ENCODE peak calls at places on chromosome 7, in seven cellular contexts. One of them, this sample, is unnamed.

GRCh38 chr7:98178321-98178720 is 32.9 kb upstream of the BHLHA15 start:
- DNase-seq in dorsolateral prefrontal cortex: peak
- DNase-seq in PC-3: peak
- DNase-seq in stomach: peak
- DNase-seq in upper lobe of right lung: peak
- DNase-seq in neural progenitor cell: no peak
- DNase-seq in A549: peak
- DNase-seq in this sample: no peak

GRCh38 chr7:134593530-134594392 is 44.9 kb downstream of the AKR1B15 start:
- DNase-seq in dorsolateral prefrontal cortex: peak
- DNase-seq in PC-3: peak
- DNase-seq in stomach: peak
- DNase-seq in upper lobe of right lung: no peak
- DNase-seq in neural progenitor cell: peak
- DNase-seq in A549: peak
- DNase-seq in this sample: no peak

GRCh38 chr7:111775205-111775604 is 212.9 kb upstream of the IMMP2L start:
- DNase-seq in dorsolateral prefrontal cortex: no peak
- DNase-seq in PC-3: no peak
- DNase-seq in stomach: no peak
- DNase-seq in upper lobe of right lung: no peak
- DNase-seq in neural progenitor cell: no peak
- DNase-seq in A549: no peak
- DNase-seq in this sample: no peak

GRCh38 chr7:73701357-73701995 is 18.0 kb downstream of the STX1A start:
- DNase-seq in dorsolateral prefrontal cortex: peak
- DNase-seq in PC-3: peak
- DNase-seq in stomach: no peak
- DNase-seq in upper lobe of right lung: no peak
- DNase-seq in neural progenitor cell: peak
- DNase-seq in A549: peak
- DNase-seq in this sample: no peak

GRCh38 chr7:16847381-16847860 is 34.4 kb downstream of the AGR3 start:
- DNase-seq in dorsolateral prefrontal cortex: no peak
- DNase-seq in PC-3: peak
- DNase-seq in stomach: peak
- DNase-seq in upper lobe of right lung: peak
- DNase-seq in neural progenitor cell: no peak
- DNase-seq in A549: peak
- DNase-seq in this sample: no peak

GRCh38 chr7:130956417-130957139 is 222.6 kb upstream of the KLF14 start:
- DNase-seq in dorsolateral prefrontal cortex: no peak
- DNase-seq in PC-3: no peak
- DNase-seq in stomach: no peak
- DNase-seq in upper lobe of right lung: no peak
- DNase-seq in neural progenitor cell: no peak
- DNase-seq in A549: no peak
- DNase-seq in this sample: no peak

GRCh38 chr7:128459394-128459878 is 3.8 kb downstream of the HILPDA start:
- DNase-seq in dorsolateral prefrontal cortex: peak
- DNase-seq in PC-3: peak
- DNase-seq in stomach: peak
- DNase-seq in upper lobe of right lung: no peak
- DNase-seq in neural progenitor cell: peak
- DNase-seq in A549: peak
- DNase-seq in this sample: peak

GRCh38 chr7:2042650-2043049 is 190.1 kb downstream of the MAD1L1 start:
- DNase-seq in dorsolateral prefrontal cortex: peak
- DNase-seq in PC-3: no peak
- DNase-seq in stomach: no peak
- DNase-seq in upper lobe of right lung: peak
- DNase-seq in neural progenitor cell: no peak
- DNase-seq in A549: no peak
- DNase-seq in this sample: no peak

GRCh38 chr7:1108264-1108920 is 20.5 kb downstream of the GPER1 start:
- DNase-seq in dorsolateral prefrontal cortex: no peak
- DNase-seq in PC-3: no peak
- DNase-seq in stomach: no peak
- DNase-seq in upper lobe of right lung: no peak
- DNase-seq in neural progenitor cell: no peak
- DNase-seq in A549: no peak
- DNase-seq in this sample: no peak

GRCh38 chr7:102152672-102153585 is 133.7 kb upstream of the SH2B2 start:
- DNase-seq in dorsolateral prefrontal cortex: no peak
- DNase-seq in PC-3: peak
- DNase-seq in stomach: no peak
- DNase-seq in upper lobe of right lung: no peak
- DNase-seq in neural progenitor cell: peak
- DNase-seq in A549: peak
- DNase-seq in this sample: no peak

GRCh38 chr7:74305987-74306736 is 17.0 kb downstream of the CLIP2 start:
- DNase-seq in dorsolateral prefrontal cortex: peak
- DNase-seq in PC-3: no peak
- DNase-seq in stomach: no peak
- DNase-seq in upper lobe of right lung: no peak
- DNase-seq in neural progenitor cell: no peak
- DNase-seq in A549: no peak
- DNase-seq in this sample: no peak

GRCh38 chr7:80078159-80078731 is 56.4 kb upstream of the GNAI1 start:
- DNase-seq in dorsolateral prefrontal cortex: no peak
- DNase-seq in PC-3: peak
- DNase-seq in stomach: no peak
- DNase-seq in upper lobe of right lung: no peak
- DNase-seq in neural progenitor cell: no peak
- DNase-seq in A549: no peak
- DNase-seq in this sample: no peak

GRCh38 chr7:142519790-142520078 is 229.5 kb upstream of the PRSS1 start:
- DNase-seq in dorsolateral prefrontal cortex: no peak
- DNase-seq in PC-3: no peak
- DNase-seq in stomach: no peak
- DNase-seq in upper lobe of right lung: no peak
- DNase-seq in neural progenitor cell: no peak
- DNase-seq in A549: no peak
- DNase-seq in this sample: no peak

GRCh38 chr7:142519077-142519789 is 230.0 kb upstream of the PRSS1 start:
- DNase-seq in dorsolateral prefrontal cortex: no peak
- DNase-seq in PC-3: no peak
- DNase-seq in stomach: no peak
- DNase-seq in upper lobe of right lung: no peak
- DNase-seq in neural progenitor cell: no peak
- DNase-seq in A549: no peak
- DNase-seq in this sample: no peak

GRCh38 chr7:142528608-142529408 is 220.5 kb upstream of the PRSS1 start:
- DNase-seq in dorsolateral prefrontal cortex: no peak
- DNase-seq in PC-3: no peak
- DNase-seq in stomach: no peak
- DNase-seq in upper lobe of right lung: no peak
- DNase-seq in neural progenitor cell: no peak
- DNase-seq in A549: no peak
- DNase-seq in this sample: no peak

DNA sequence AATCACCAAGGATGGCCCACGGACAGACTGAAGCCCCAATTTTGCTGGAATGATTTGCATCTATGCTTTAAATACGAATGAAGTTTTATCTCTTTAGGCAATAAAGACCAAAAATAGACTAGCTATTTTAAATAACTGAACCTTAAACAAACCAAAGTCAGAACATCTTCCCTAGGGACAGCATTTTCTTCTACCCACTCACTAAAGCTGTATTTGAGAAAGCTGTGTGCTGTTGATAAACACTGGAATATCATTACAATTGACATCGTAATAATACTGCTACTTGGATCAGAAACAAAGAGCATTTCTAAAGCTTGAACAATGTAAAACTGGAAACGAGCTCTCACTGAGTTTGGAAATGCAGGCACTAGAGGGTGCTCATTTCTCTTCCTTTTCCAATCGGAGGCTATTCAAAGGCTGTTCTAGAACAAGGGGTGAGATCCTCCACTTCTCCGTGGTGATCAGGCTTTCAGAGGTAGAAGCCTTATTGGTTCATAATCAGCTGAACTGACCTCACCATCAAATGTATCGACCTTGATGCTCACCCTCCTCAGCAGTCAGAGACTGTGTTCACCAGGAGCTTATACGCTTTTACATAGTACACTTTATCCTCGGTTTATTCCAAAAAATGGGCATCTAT is 225.3 kb upstream of the PRSS1 start:
- DNase-seq in dorsolateral prefrontal cortex: no peak
- DNase-seq in PC-3: no peak
- DNase-seq in stomach: no peak
- DNase-seq in upper lobe of right lung: no peak
- DNase-seq in neural progenitor cell: no peak
- DNase-seq in A549: no peak
- DNase-seq in this sample: no peak
- TF ChIP-seq CTCF in dorsolateral prefrontal cortex: peak
- TF ChIP-seq CTCF in PC-3: peak
- TF ChIP-seq CTCF in stomach: no peak
- TF ChIP-seq CTCF in upper lobe of right lung: no peak
- TF ChIP-seq CTCF in neural progenitor cell: no peak
- TF ChIP-seq CTCF in A549: no peak
- TF ChIP-seq CTCF in this sample: no peak

GRCh38 chr7:96738705-96739104 is 29.1 kb upstream of the SEM1 start:
- DNase-seq in dorsolateral prefrontal cortex: no peak
- DNase-seq in PC-3: no peak
- DNase-seq in stomach: no peak
- DNase-seq in upper lobe of right lung: no peak
- DNase-seq in neural progenitor cell: no peak
- DNase-seq in A549: no peak
- DNase-seq in this sample: no peak
- TF ChIP-seq CTCF in dorsolateral prefrontal cortex: no peak
- TF ChIP-seq CTCF in PC-3: no peak
- TF ChIP-seq CTCF in stomach: no peak
- TF ChIP-seq CTCF in upper lobe of right lung: no peak
- TF ChIP-seq CTCF in neural progenitor cell: no peak
- TF ChIP-seq CTCF in A549: no peak
- TF ChIP-seq CTCF in this sample: no peak

GRCh38 chr7:14924398-14924797 is 21.8 kb upstream of the DGKB start:
- DNase-seq in dorsolateral prefrontal cortex: no peak
- DNase-seq in PC-3: peak
- DNase-seq in stomach: no peak
- DNase-seq in upper lobe of right lung: no peak
- DNase-seq in neural progenitor cell: no peak
- DNase-seq in A549: no peak
- DNase-seq in this sample: no peak
- TF ChIP-seq CTCF in dorsolateral prefrontal cortex: no peak
- TF ChIP-seq CTCF in PC-3: peak
- TF ChIP-seq CTCF in stomach: no peak
- TF ChIP-seq CTCF in upper lobe of right lung: no peak
- TF ChIP-seq CTCF in neural progenitor cell: no peak
- TF ChIP-seq CTCF in A549: no peak
- TF ChIP-seq CTCF in this sample: peak

DNA sequence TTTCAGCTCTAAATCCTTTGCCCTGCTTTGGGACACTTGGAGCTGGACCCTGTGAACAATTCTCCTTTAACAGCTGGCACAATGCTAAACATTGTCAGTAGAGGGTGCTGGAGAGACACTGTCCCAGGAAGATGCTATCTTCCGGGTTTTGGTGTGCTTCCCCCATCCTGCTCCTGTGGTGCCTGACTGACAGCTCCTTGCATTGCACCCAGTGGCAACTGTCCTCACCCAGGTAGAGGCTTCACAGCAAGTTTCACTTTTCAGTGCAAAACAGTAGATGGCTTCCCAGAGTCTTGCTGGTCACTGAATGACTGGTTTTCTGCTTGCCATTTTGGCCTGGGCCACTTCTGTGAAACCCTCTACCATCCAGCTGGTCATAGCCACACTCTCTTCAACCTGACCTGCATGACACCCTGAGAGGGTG is 77.3 kb downstream of the CDC14C start:
- DNase-seq in dorsolateral prefrontal cortex: no peak
- DNase-seq in PC-3: peak
- DNase-seq in stomach: no peak
- DNase-seq in upper lobe of right lung: no peak
- DNase-seq in neural progenitor cell: peak
- DNase-seq in A549: peak
- DNase-seq in this sample: no peak
- TF ChIP-seq CTCF in dorsolateral prefrontal cortex: no peak
- TF ChIP-seq CTCF in PC-3: peak
- TF ChIP-seq CTCF in stomach: no peak
- TF ChIP-seq CTCF in upper lobe of right lung: peak
- TF ChIP-seq CTCF in neural progenitor cell: peak
- TF ChIP-seq CTCF in A549: peak
- TF ChIP-seq CTCF in this sample: peak

GRCh38 chr7:158556721-158557440 is 30.7 kb downstream of the PTPRN2 start:
- DNase-seq in dorsolateral prefrontal cortex: no peak
- DNase-seq in PC-3: no peak
- DNase-seq in stomach: no peak
- DNase-seq in upper lobe of right lung: peak
- DNase-seq in neural progenitor cell: no peak
- DNase-seq in A549: no peak
- DNase-seq in this sample: no peak
- TF ChIP-seq CTCF in dorsolateral prefrontal cortex: no peak
- TF ChIP-seq CTCF in PC-3: no peak
- TF ChIP-seq CTCF in stomach: no peak
- TF ChIP-seq CTCF in upper lobe of right lung: no peak
- TF ChIP-seq CTCF in neural progenitor cell: no peak
- TF ChIP-seq CTCF in A549: no peak
- TF ChIP-seq CTCF in this sample: no peak

DNA sequence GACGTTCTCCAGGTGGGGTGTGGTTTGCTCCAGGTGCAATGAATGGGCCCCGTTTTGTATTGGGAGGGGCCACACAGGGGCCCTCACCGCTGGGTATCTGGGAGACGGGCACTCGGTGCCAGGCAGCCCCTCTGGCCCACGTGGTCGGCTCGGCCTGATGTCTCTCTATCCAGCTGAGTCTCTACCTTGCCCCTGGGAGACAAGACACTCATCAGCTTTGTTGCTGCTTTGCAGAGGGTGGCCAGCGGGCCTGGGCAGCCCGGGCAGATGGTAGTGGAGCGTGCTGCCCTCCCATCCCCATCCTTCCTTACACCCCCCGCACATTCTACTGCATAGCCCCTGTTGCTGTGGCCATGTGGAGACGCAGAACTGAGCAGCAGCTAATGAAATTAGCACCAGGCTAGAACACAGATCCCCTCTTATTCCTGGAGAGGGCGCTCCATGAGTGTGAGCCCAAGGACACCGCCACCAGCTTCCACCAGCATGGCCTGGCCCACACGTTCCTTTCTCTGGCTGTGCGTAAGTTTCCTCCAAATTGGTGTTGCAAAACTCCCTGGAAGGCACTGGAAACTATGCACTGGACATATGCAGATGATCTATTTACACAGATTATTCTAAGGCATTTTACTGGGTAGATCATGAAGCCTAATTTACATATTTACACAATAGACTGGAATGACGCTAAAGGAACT is 455.8 kb upstream of the FOXK1 start:
- DNase-seq in dorsolateral prefrontal cortex: no peak
- DNase-seq in PC-3: peak
- DNase-seq in stomach: no peak
- DNase-seq in upper lobe of right lung: peak
- DNase-seq in neural progenitor cell: peak
- DNase-seq in A549: peak
- DNase-seq in this sample: no peak
- TF ChIP-seq CTCF in dorsolateral prefrontal cortex: peak
- TF ChIP-seq CTCF in PC-3: peak
- TF ChIP-seq CTCF in stomach: no peak
- TF ChIP-seq CTCF in upper lobe of right lung: peak
- TF ChIP-seq CTCF in neural progenitor cell: peak
- TF ChIP-seq CTCF in A549: no peak
- TF ChIP-seq CTCF in this sample: no peak

GRCh38 chr7:150927157-150927953 is 50.8 kb downstream of the KCNH2 start:
- DNase-seq in dorsolateral prefrontal cortex: no peak
- DNase-seq in PC-3: no peak
- DNase-seq in stomach: no peak
- DNase-seq in upper lobe of right lung: no peak
- DNase-seq in neural progenitor cell: no peak
- DNase-seq in A549: no peak
- DNase-seq in this sample: no peak
- TF ChIP-seq CTCF in dorsolateral prefrontal cortex: no peak
- TF ChIP-seq CTCF in PC-3: no peak
- TF ChIP-seq CTCF in stomach: no peak
- TF ChIP-seq CTCF in upper lobe of right lung: no peak
- TF ChIP-seq CTCF in neural progenitor cell: no peak
- TF ChIP-seq CTCF in A549: no peak
- TF ChIP-seq CTCF in this sample: no peak